ENCODE peak calls at places on chromosomes 12 and 14, in four cellular contexts. One of them, this sample, is unnamed.

GRCh38 chr14:104390941-104391901 is 188.3 kb upstream of the C14orf180 start:
- DNase-seq in CD8-positive, alpha-beta memory T cell: no peak
- DNase-seq in T follicular helper cell: no peak
- DNase-seq in GM12864: no peak
- DNase-seq in this sample: no peak

GRCh38 chr14:65206448-65207096 is 104.3 kb upstream of the MAX start:
- DNase-seq in GM12864: peak
- DNase-seq in CD8-positive, alpha-beta memory T cell: no peak
- DNase-seq in T follicular helper cell: no peak
- DNase-seq in this sample: no peak

GRCh38 chr12:91870872-91871707 is 274.6 kb downstream of the BTG1 start:
- DNase-seq in T follicular helper cell: no peak
- DNase-seq in GM12864: no peak
- DNase-seq in CD8-positive, alpha-beta memory T cell: peak
- DNase-seq in this sample: no peak

GRCh38 chr12:111440631-111441030 is 34.9 kb downstream of the SH2B3 start:
- DNase-seq in CD8-positive, alpha-beta memory T cell: no peak
- DNase-seq in T follicular helper cell: no peak
- DNase-seq in GM12864: no peak
- DNase-seq in this sample: no peak

GRCh38 chr14:79510659-79511058 is 700.6 kb downstream of the DIO2 start:
- DNase-seq in GM12864: no peak
- DNase-seq in T follicular helper cell: no peak
- DNase-seq in CD8-positive, alpha-beta memory T cell: no peak
- DNase-seq in this sample: no peak

GRCh38 chr12:26473291-26473690 is 277.9 kb downstream of the SSPN start:
- DNase-seq in GM12864: peak
- DNase-seq in T follicular helper cell: no peak
- DNase-seq in CD8-positive, alpha-beta memory T cell: no peak
- DNase-seq in this sample: peak

GRCh38 chr14:77485901-77486678 is 12.5 kb downstream of the ISM2 start:
- DNase-seq in GM12864: no peak
- DNase-seq in T follicular helper cell: no peak
- DNase-seq in CD8-positive, alpha-beta memory T cell: no peak
- DNase-seq in this sample: no peak

GRCh38 chr12:30816742-30817465 is 62.2 kb upstream of the CAPRIN2 start:
- DNase-seq in GM12864: no peak
- DNase-seq in CD8-positive, alpha-beta memory T cell: no peak
- DNase-seq in T follicular helper cell: no peak
- DNase-seq in this sample: no peak

GRCh38 chr12:59600174-59600573 is 4.3 kb downstream of the SLC16A7 start:
- DNase-seq in CD8-positive, alpha-beta memory T cell: no peak
- DNase-seq in GM12864: no peak
- DNase-seq in T follicular helper cell: no peak
- DNase-seq in this sample: no peak

GRCh38 chr12:50040657-50041056 is 15.4 kb upstream of the RACGAP1 start:
- DNase-seq in GM12864: no peak
- DNase-seq in T follicular helper cell: no peak
- DNase-seq in CD8-positive, alpha-beta memory T cell: no peak
- DNase-seq in this sample: no peak

GRCh38 chr12:99005601-99006000 is 360.5 kb downstream of the APAF1 start:
- DNase-seq in T follicular helper cell: no peak
- DNase-seq in GM12864: no peak
- DNase-seq in CD8-positive, alpha-beta memory T cell: no peak
- DNase-seq in this sample: no peak

GRCh38 chr12:111405856-111406473 is at the start of gene SH2B3:
- DNase-seq in T follicular helper cell: peak
- DNase-seq in GM12864: no peak
- DNase-seq in CD8-positive, alpha-beta memory T cell: peak
- DNase-seq in this sample: no peak

GRCh38 chr12:83997425-83997824 is 915.2 kb downstream of the SLC6A15 start:
- DNase-seq in T follicular helper cell: no peak
- DNase-seq in GM12864: no peak
- DNase-seq in CD8-positive, alpha-beta memory T cell: no peak
- DNase-seq in this sample: no peak

This sample was measured in SIG-M5.